ENCODE peak calls at places on chromosomes 12 and 14, in ten cellular contexts. E is effector memory CD4-positive, alpha-beta T cell; I is non-pigmented ciliary epithelial cell; C is astrocyte of the spinal cord; Q is fibroblast of the conjunctiva; B is activated T-helper 1 cell treated with anti-CD3 and anti-CD28 coated beads, Interleukin-2, amount 50 U/mL, for 16 hours; F is stimulated activated CD4-positive, alpha-beta T cell treated with anti-CD3 and anti-CD28 coated beads, TNF-alpha, amount 100 ng/mL, for 4 hours; O is HuH-7.5; D is HepG2; Y is tibial artery. U is an unnamed sample.
A peak's percentile ranks its signal among the peaks of the same experiment; 100 is the strongest.

GRCh38 chr12:130838284-130838950 is 633 bp downstream of the STX2 start:
- DNase-seq in E (no peak), I (no peak), C (no peak), Q (no peak), B (no peak), F (no peak), O (peak; percentile 33), D (peak; percentile 27), Y (no peak), U (peak; percentile 78)

GRCh38 chr12:123354600-123354999 is 10.0 kb downstream of the SBNO1 start:
- DNase-seq in E (no peak), I (no peak), C (no peak), Q (no peak), B (no peak), F (no peak), O (no peak), D (no peak), Y (no peak), U (no peak)

GRCh38 chr14:26855051-26855753 is 257.4 kb upstream of the NOVA1 start:
- DNase-seq in E (no peak), I (no peak), C (no peak), Q (no peak), B (no peak), F (no peak), O (no peak), D (no peak), Y (no peak), U (no peak)

GRCh38 chr14:54637270-54637669 is 70.3 kb downstream of the SAMD4A start:
- DNase-seq in E (no peak), I (no peak), C (no peak), Q (no peak), B (no peak), F (no peak), O (no peak), D (no peak), Y (no peak), U (no peak)

GRCh38 chr12:8018666-8019581 is 13.6 kb upstream of the FOXJ2 start:
- DNase-seq in E (no peak), I (no peak), C (peak; percentile 26), Q (no peak), B (no peak), F (no peak), O (no peak), D (peak; percentile 43), Y (no peak), U (peak; percentile 63)

GRCh38 chr12:6321905-6322304 is 11.4 kb downstream of the PLEKHG6 start:
- DNase-seq in E (no peak), I (no peak), C (no peak), Q (no peak), B (no peak), F (no peak), O (no peak), D (peak; percentile 69), Y (no peak), U (no peak)

GRCh38 chr14:100778078-100778927 is 47.6 kb upstream of the MEG3 start:
- DNase-seq in E (no peak), I (no peak), C (no peak), Q (no peak), B (no peak), F (no peak), O (no peak), D (no peak), Y (peak; percentile 47), U (no peak)

GRCh38 chr14:54291491-54292191 is 105.2 kb upstream of the CDKN3 start:
- DNase-seq in E (no peak), I (no peak), C (peak; percentile 29), Q (no peak), B (no peak), F (no peak), O (peak; percentile 28), D (peak; percentile 98), Y (no peak), U (no peak)

GRCh38 chr14:74507085-74507484 is 13.5 kb downstream of the ISCA2 start:
- DNase-seq in E (no peak), I (no peak), C (no peak), Q (no peak), B (no peak), F (no peak), O (no peak), D (no peak), Y (no peak), U (no peak)

GRCh38 chr12:124660846-124661245 is 93.4 kb upstream of the NCOR2 start:
- DNase-seq in E (no peak), I (no peak), C (no peak), Q (no peak), B (no peak), F (no peak), O (no peak), D (no peak), Y (no peak), U (no peak)